ENCODE peak calls at places on chromosomes 6 and 20, in nine cellular contexts. J is fibroblast of lung; P is HEK293T; X is left cardiac atrium; Y is GM03348; R is hepatocyte; O is mesendoderm; F is Ammon's horn; W is stimulated activated CD4-positive, alpha-beta T cell treated with anti-CD3 and anti-CD28 coated beads, Interleukin-1b, Interleukin-23, amount 100 ng/mL, for 24 hours. T is an unnamed sample.

GRCh38 chr6:164106345-164106769 is 691.8 kb downstream of the QKI start:
- DNase-seq in J (no peak), P (peak; percentile 56), X (peak; percentile 69), Y (peak; percentile 32), R (peak; percentile 32), O (peak; percentile 58), F (peak; percentile 77), W (no peak), T (no peak)

GRCh38 chr6:111855775-111856174 is 17.5 kb downstream of the FYN start:
- DNase-seq in J (no peak), P (no peak), X (no peak), Y (no peak), R (no peak), O (no peak), F (no peak), W (no peak), T (no peak)

GRCh38 chr6:27213544-27214125 is 33.9 kb upstream of the PRSS16 start:
- DNase-seq in J (peak; percentile 15), P (peak; percentile 51), X (no peak), Y (no peak), R (peak; percentile 53), O (peak; percentile 82), F (no peak), W (no peak), T (no peak)

GRCh38 chr6:113361014-113361645 is 496.0 kb upstream of the MARCKS start:
- DNase-seq in J (peak; percentile 59), P (no peak), X (no peak), Y (peak; percentile 42), R (no peak), O (no peak), F (no peak), W (no peak), T (no peak)

GRCh38 chr6:21598662-21599061 is 5.1 kb downstream of the SOX4 start:
- DNase-seq in J (peak; percentile 34), P (no peak), X (no peak), Y (no peak), R (no peak), O (no peak), F (no peak), W (no peak), T (no peak)

GRCh38 chr20:20317195-20318113 is 50.5 kb upstream of the INSM1 start:
- DNase-seq in J (no peak), P (no peak), X (no peak), Y (no peak), R (no peak), O (peak; percentile 1), F (peak; percentile 25), W (no peak), T (peak; percentile 22)

GRCh38 chr6:145051661-145052060 is 683.7 kb downstream of the EPM2A start:
- DNase-seq in J (no peak), P (no peak), X (no peak), Y (peak; percentile 9), R (no peak), O (no peak), F (no peak), W (no peak), T (no peak)

GRCh38 chr20:647479-648019 is 5.5 kb downstream of the SRXN1 start:
- DNase-seq in J (no peak), P (no peak), X (no peak), Y (no peak), R (no peak), O (no peak), F (no peak), W (no peak), T (no peak)

GRCh38 chr6:37324131-37325033 is 29.4 kb upstream of the RNF8 start:
- DNase-seq in J (peak; percentile 36), P (no peak), X (no peak), Y (peak; percentile 43), R (no peak), O (no peak), F (no peak), W (no peak), T (no peak)

GRCh38 chr6:27091661-27092315 is 155.7 kb upstream of the PRSS16 start:
- DNase-seq in J (peak; percentile 85), P (peak; percentile 62), X (no peak), Y (peak; percentile 75), R (peak; percentile 64), O (peak; percentile 95), F (peak; percentile 24), W (peak; percentile 30), T (peak; percentile 8)

GRCh38 chr6:35496851-35497570 is at the start of gene TEAD3:
- DNase-seq in J (peak; percentile 78), P (peak; percentile 91), X (peak; percentile 69), Y (peak; percentile 98), R (peak; percentile 92), O (peak; percentile 92), F (no peak), W (peak; percentile 31), T (peak; percentile 89)

GRCh38 chr20:60525397-60525796 is 567.2 kb downstream of the CDH26 start:
- DNase-seq in J (no peak), P (no peak), X (no peak), Y (no peak), R (no peak), O (no peak), F (no peak), W (no peak), T (no peak)

GRCh38 chr6:132967871-132968270 is 153.5 kb downstream of the RPS12 start:
- DNase-seq in J (no peak), P (no peak), X (no peak), Y (no peak), R (no peak), O (no peak), F (no peak), W (no peak), T (no peak)

GRCh38 chr6:76418657-76419217 is 346.3 kb upstream of the IMPG1 start:
- DNase-seq in J (no peak), P (no peak), X (no peak), Y (no peak), R (no peak), O (no peak), F (no peak), W (no peak), T (no peak)

GRCh38 chr20:17044920-17045319 is 181.9 kb upstream of the PCSK2 start:
- DNase-seq in J (no peak), P (no peak), X (no peak), Y (no peak), R (no peak), O (no peak), F (peak; percentile 7), W (no peak), T (no peak)

GRCh38 chr6:80446454-80447045 is 340.1 kb downstream of the BCKDHB start:
- DNase-seq in J (no peak), P (no peak), X (no peak), Y (no peak), R (no peak), O (no peak), F (no peak), W (no peak), T (no peak)

GRCh38 chr20:17024513-17025105 is 202.2 kb upstream of the PCSK2 start:
- DNase-seq in J (no peak), P (no peak), X (no peak), Y (peak; percentile 40), R (peak; percentile 48), O (peak; percentile 97), F (no peak), W (no peak), T (no peak)

GRCh38 chr6:149168968-149169367 is 148.5 kb upstream of the TAB2 start:
- DNase-seq in J (no peak), P (no peak), X (no peak), Y (no peak), R (no peak), O (no peak), F (no peak), W (no peak), T (no peak)

GRCh38 chr6:158387578-158387977 is 75.3 kb downstream of the TULP4 start:
- DNase-seq in J (no peak), P (no peak), X (no peak), Y (no peak), R (no peak), O (no peak), F (no peak), W (no peak), T (no peak)

GRCh38 chr6:142045380-142046270 is 87.1 kb upstream of the GJE1 start:
- DNase-seq in J (peak; percentile 76), P (no peak), X (no peak), Y (peak; percentile 45), R (no peak), O (no peak), F (no peak), W (no peak), T (no peak)

GRCh38 chr20:46365483-46366215 is 40.8 kb downstream of the ELMO2 start:
- DNase-seq in J (no peak), P (no peak), X (no peak), Y (no peak), R (no peak), O (no peak), F (no peak), W (no peak), T (no peak)

GRCh38 chr20:431012-431904 is 23.2 kb downstream of the RBCK1 start:
- DNase-seq in J (peak; percentile 77), P (peak; percentile 72), X (peak; percentile 56), Y (peak; percentile 64), R (peak; percentile 81), O (peak; percentile 87), F (peak; percentile 93), W (no peak), T (no peak)

GRCh38 chr20:11229772-11230171 is 556.0 kb upstream of the JAG1 start:
- DNase-seq in J (peak; percentile 93), P (no peak), X (peak; percentile 72), Y (peak; percentile 78), R (peak; percentile 31), O (peak; percentile 72), F (peak; percentile 24), W (no peak), T (no peak)

GRCh38 chr20:53434662-53435061 is 159.0 kb downstream of the ZNF217 start:
- DNase-seq in J (peak; percentile 6), P (no peak), X (no peak), Y (peak; percentile 20), R (no peak), O (no peak), F (no peak), W (no peak), T (no peak)

GRCh38 chr6:106662458-106662857 is 33.1 kb downstream of the QRSL1 start:
- DNase-seq in J (no peak), P (no peak), X (no peak), Y (no peak), R (no peak), O (no peak), F (no peak), W (no peak), T (no peak)

GRCh38 chr6:159252955-159253508 is 83.8 kb downstream of the FNDC1 start:
- DNase-seq in J (peak; percentile 63), P (peak; percentile 78), X (no peak), Y (peak; percentile 56), R (peak; percentile 48), O (peak; percentile 78), F (peak; percentile 66), W (no peak), T (peak; percentile 66)

GRCh38 chr6:145267076-145267867 is 468.0 kb downstream of the EPM2A start:
- DNase-seq in J (peak; percentile 4), P (no peak), X (no peak), Y (no peak), R (peak; percentile 47), O (no peak), F (no peak), W (no peak), T (no peak)

GRCh38 chr6:108164815-108165706 is 761 bp upstream of the NR2E1 start:
- DNase-seq in J (no peak), P (no peak), X (no peak), Y (no peak), R (no peak), O (no peak), F (no peak), W (no peak), T (no peak)

GRCh38 chr6:110125361-110125760 is 54.1 kb downstream of the WASF1 start:
- DNase-seq in J (no peak), P (no peak), X (no peak), Y (no peak), R (no peak), O (no peak), F (no peak), W (no peak), T (no peak)

GRCh38 chr6:138577151-138577915 is 78.0 kb upstream of the NHSL1 start:
- DNase-seq in J (no peak), P (peak; percentile 54), X (no peak), Y (no peak), R (no peak), O (no peak), F (no peak), W (no peak), T (no peak)

GRCh38 chr20:34891166-34892062 is 15.0 kb downstream of the ACSS2 start:
- DNase-seq in J (peak; percentile 68), P (no peak), X (no peak), Y (peak; percentile 67), R (no peak), O (no peak), F (no peak), W (no peak), T (no peak)

T was measured in germinal center.